ENCODE peak calls at places on chromosomes 4 and X, in six cellular contexts. H is IMR-90, N is brain microvascular endothelial cell, T is suprapubic skin, Y is heart left ventricle, A is body of pancreas. P is an unnamed sample.

GRCh38 chr4:1375761-1376322 is 28.8 kb downstream of the UVSSA start:
- DNase-seq in H (no peak), N (no peak), T (peak; percentile 41), Y (no peak), A (no peak), P (no peak)

GRCh38 chr4:25842229-25842840 is 20.5 kb downstream of the SEL1L3 start:
- DNase-seq in H (no peak), N (no peak), T (no peak), Y (no peak), A (no peak), P (no peak)

GRCh38 chr4:88765729-88766128 is 68.1 kb upstream of the NAP1L5 start:
- DNase-seq in H (peak; percentile 84), N (peak; percentile 76), T (no peak), Y (peak; percentile 56), A (peak; percentile 22), P (peak; percentile 82)

GRCh38 chrX:71998836-71999509 is 88.3 kb downstream of the NHSL2 start:
- DNase-seq in H (no peak), N (no peak), T (no peak), Y (peak; percentile 19), A (peak; percentile 31), P (no peak)

GRCh38 chrX:113741744-113742143 is 842.1 kb upstream of the HTR2C start:
- DNase-seq in H (no peak), N (no peak), T (no peak), Y (no peak), A (no peak), P (no peak)

GRCh38 chr4:119244832-119245231 is 32.3 kb downstream of the USP53 start:
- DNase-seq in H (no peak), N (no peak), T (no peak), Y (no peak), A (no peak), P (no peak)

GRCh38 chr4:109691411-109691920 is 11.8 kb downstream of the CASP6 start:
- DNase-seq in H (peak; percentile 5), N (no peak), T (no peak), Y (no peak), A (no peak), P (no peak)

GRCh38 chrX:2466876-2467656 is 33.7 kb downstream of the DHRSX start:
- DNase-seq in H (no peak), N (no peak), T (no peak), Y (no peak), A (no peak), P (no peak)

GRCh38 chrX:110214684-110215083 is 103.2 kb downstream of the AMMECR1 start:
- DNase-seq in H (no peak), N (no peak), T (no peak), Y (no peak), A (no peak), P (no peak)

GRCh38 chrX:3532571-3532970 is 180.9 kb downstream of the PRKX start:
- DNase-seq in H (no peak), N (no peak), T (no peak), Y (no peak), A (no peak), P (no peak)

GRCh38 chrX:118226060-118226428 is 109.4 kb upstream of the KLHL13 start:
- DNase-seq in H (no peak), N (peak; percentile 3), T (no peak), Y (no peak), A (no peak), P (no peak)

GRCh38 chr4:113059783-113060182 is 10.3 kb downstream of the ANK2 start:
- DNase-seq in H (no peak), N (no peak), T (no peak), Y (no peak), A (no peak), P (no peak)

GRCh38 chr4:25908491-25908901 is 5.5 kb upstream of the SMIM20 start:
- DNase-seq in H (peak; percentile 99), N (peak; percentile 93), T (no peak), Y (no peak), A (no peak), P (no peak)

GRCh38 chr4:142656178-142656577 is 189.9 kb downstream of the INPP4B start:
- DNase-seq in H (no peak), N (peak; percentile 19), T (no peak), Y (no peak), A (no peak), P (no peak)

GRCh38 chrX:132206259-132206658 is 13.0 kb downstream of the RAP2C start:
- DNase-seq in H (peak; percentile 8), N (no peak), T (no peak), Y (no peak), A (no peak), P (no peak)

GRCh38 chrX:43140546-43140945 is 362.6 kb upstream of the PPP1R2C start:
- DNase-seq in H (no peak), N (no peak), T (no peak), Y (no peak), A (no peak), P (no peak)

GRCh38 chr4:26120098-26120795 is 200.6 kb upstream of the RBPJ start:
- DNase-seq in H (no peak), N (no peak), T (no peak), Y (no peak), A (no peak), P (no peak)

GRCh38 chr4:182881928-182882327 is 35.3 kb downstream of the DCTD start:
- DNase-seq in H (no peak), N (no peak), T (no peak), Y (peak; percentile 31), A (peak; percentile 75), P (no peak)

GRCh38 chr4:41507292-41507933 is 30.5 kb upstream of the LIMCH1 start:
- DNase-seq in H (no peak), N (no peak), T (no peak), Y (no peak), A (no peak), P (no peak)

GRCh38 chr4:2081540-2081939 is 22.4 kb downstream of the NAT8L start:
- DNase-seq in H (no peak), N (no peak), T (peak; percentile 16), Y (no peak), A (no peak), P (peak; percentile 52)

GRCh38 chr4:28481565-28481964 is 1620.9 kb downstream of the STIM2 start:
- DNase-seq in H (no peak), N (no peak), T (no peak), Y (no peak), A (peak; percentile 16), P (no peak)

GRCh38 chr4:2046031-2046961 is 12.8 kb upstream of the NAT8L start:
- DNase-seq in H (no peak), N (no peak), T (no peak), Y (no peak), A (no peak), P (no peak)

GRCh38 chr4:14719053-14719452 is 283.2 kb upstream of the CPEB2 start:
- DNase-seq in H (peak; percentile 7), N (peak; percentile 72), T (no peak), Y (peak; percentile 14), A (peak; percentile 37), P (peak; percentile 8)

GRCh38 chr4:55312491-55313101 is 33.4 kb upstream of the SRD5A3 start:
- DNase-seq in H (peak; percentile 58), N (peak; percentile 56), T (peak; percentile 68), Y (peak; percentile 51), A (peak; percentile 54), P (no peak)

GRCh38 chr4:176230827-176231226 is 35.4 kb upstream of the SPATA4 start:
- DNase-seq in H (no peak), N (no peak), T (no peak), Y (no peak), A (no peak), P (no peak)

GRCh38 chrX:4710618-4711433 is 997.4 kb upstream of the PRKX start:
- DNase-seq in H (no peak), N (no peak), T (no peak), Y (no peak), A (peak; percentile 78), P (no peak)

GRCh38 chrX:16836371-16836770 is 33.8 kb downstream of the RBBP7 start:
- DNase-seq in H (peak; percentile 13), N (no peak), T (no peak), Y (no peak), A (peak; percentile 45), P (no peak)

GRCh38 chr4:112277220-112277619 is 8.5 kb downstream of the TIFA start:
- DNase-seq in H (no peak), N (no peak), T (no peak), Y (no peak), A (peak; percentile 17), P (no peak)

DNA sequence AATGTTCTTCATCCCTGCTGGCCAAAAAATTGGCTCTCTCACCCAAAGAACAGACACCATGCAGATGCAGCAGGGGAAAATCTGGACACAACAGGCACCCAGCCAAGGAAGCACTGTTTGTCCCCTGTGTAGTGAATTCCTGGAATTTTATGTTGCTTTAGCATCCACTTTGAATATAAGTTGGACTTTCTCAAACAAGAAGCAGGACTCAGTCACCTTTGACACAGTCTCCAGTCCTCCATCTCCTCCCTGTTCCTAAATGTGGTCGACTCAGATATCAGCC is 11.8 kb downstream of the ZNF182 start:
- DNase-seq in H (no peak), N (no peak), T (no peak), Y (no peak), A (no peak), P (no peak)
- H3K27ac ChIP-seq in H (no peak overlapping the region), N (no peak overlapping the region), T (no peak overlapping the region), Y (no peak overlapping the region), A (no peak overlapping the region), P (no peak overlapping the region)

GRCh38 chr4:185624248-185624568 is 88.9 kb upstream of the PDLIM3 start:
- DNase-seq in H (no peak), N (no peak), T (no peak), Y (no peak), A (no peak), P (no peak)
- H3K36me3 ChIP-seq in H (no peaks in the 10 kb centered on the region), N (peaks cover 33% of the 10 kb centered on the region), T (peaks cover 1% of the 10 kb centered on the region), Y (peaks cover 9% of the 10 kb centered on the region), A (peaks cover 33% of the 10 kb centered on the region), P (peaks cover 52% of the 10 kb centered on the region)

GRCh38 chr4:60461551-60461950 is 738.6 kb upstream of the ADGRL3 start:
- DNase-seq in H (no peak), N (no peak), T (no peak), Y (no peak), A (no peak), P (no peak)

GRCh38 chr4:60463846-60464502 is 736.2 kb upstream of the ADGRL3 start:
- DNase-seq in H (no peak), N (peak; percentile 4), T (no peak), Y (no peak), A (no peak), P (no peak)
- TF ChIP-seq CTCF in H (peak; percentile 37), N (peak; percentile 69), T (no peak), Y (no peak), A (no peak), P (no peak)

GRCh38 chr4:146311238-146311970 is 97.1 kb downstream of the REELD1 start:
- DNase-seq in H (no peak), N (peak; percentile 9), T (no peak), Y (no peak), A (no peak), P (no peak)
- H3K27ac ChIP-seq in H (no peak overlapping the region), N (no peak overlapping the region), T (no peak overlapping the region), Y (no peak overlapping the region), A (no peak overlapping the region), P (no peak overlapping the region)

P was measured in ascending aorta.